ENCODE peak calls at places on chromosome 11, in seven cellular contexts. T is kidney; I is SK-N-DZ; S is neuronal stem cell; C is activated CD8-positive, alpha-beta T cell treated with anti-CD3 and anti-CD28 coated beads, Interleukin-2, amount 10 ng/mL, durations not matched to agents 7 days and 5 days; U is adrenal gland; V is NCI-H146. H is an unnamed sample.

GRCh38 chr11:134224710-134225662 is 515 bp downstream of the VPS26B start:
- DNase-seq in T (peak), I (peak), S (peak), C (peak), U (peak), V (peak), H (peak)

GRCh38 chr11:134654161-134654915 is 242.3 kb upstream of the B3GAT1 start:
- DNase-seq in T (peak), I (no peak), S (no peak), C (peak), U (no peak), V (no peak), H (peak)

GRCh38 chr11:109993786-109994185 is 99.4 kb upstream of the ZC3H12C start:
- DNase-seq in T (no peak), I (no peak), S (no peak), C (no peak), U (no peak), V (no peak), H (no peak)

GRCh38 chr11:61880050-61880449 is 11.3 kb downstream of the FADS3 start:
- DNase-seq in T (no peak), I (no peak), S (no peak), C (no peak), U (no peak), V (no peak), H (no peak)

GRCh38 chr11:13249992-13250391 is 27.6 kb upstream of the BMAL1 start:
- DNase-seq in T (no peak), I (no peak), S (no peak), C (no peak), U (no peak), V (no peak), H (no peak)

GRCh38 chr11:75867778-75868374 is 52.9 kb downstream of the UVRAG start:
- DNase-seq in T (no peak), I (peak), S (peak), C (peak), U (peak), V (peak), H (no peak)

GRCh38 chr11:115317428-115318185 is 186.6 kb downstream of the CADM1 start:
- DNase-seq in T (no peak), I (no peak), S (no peak), C (no peak), U (no peak), V (peak), H (no peak)

GRCh38 chr11:70111269-70112016 is 33.3 kb downstream of the ANO1 start:
- DNase-seq in T (peak), I (peak), S (no peak), C (no peak), U (no peak), V (peak), H (no peak)

GRCh38 chr11:110196241-110196754 is 100.1 kb downstream of the RDX start:
- DNase-seq in T (no peak), I (no peak), S (no peak), C (no peak), U (no peak), V (no peak), H (no peak)

H was measured in sigmoid colon.